ENCODE peak calls at places on chromosomes 12 and 14, in eight cellular contexts. S, J, A, D, U, F, Q and W are unnamed samples.
A peak's percentile ranks its signal among the peaks of the same experiment; 100 is the strongest.

GRCh38 chr14:68000516-68000915 is 180.9 kb downstream of the RAD51B start:
- DNase-seq in S (no peak), J (no peak), A (no peak), D (no peak), U (no peak), F (no peak), Q (no peak), W (no peak)

GRCh38 chr12:93908846-93909592 is 231.8 kb downstream of the CRADD start:
- DNase-seq in S (no peak), J (no peak), A (peak; percentile 51), D (peak; percentile 40), U (no peak), F (no peak), Q (peak; percentile 37), W (peak; percentile 16)

GRCh38 chr14:105859717-105860614 is 333.6 kb downstream of the TMEM121 start:
- DNase-seq in S (peak; percentile 60), J (no peak), A (peak; percentile 16), D (peak; percentile 11), U (peak; percentile 38), F (peak; percentile 1), Q (no peak), W (no peak)

GRCh38 chr12:113461666-113462065 is 10.0 kb downstream of the LHX5 start:
- DNase-seq in S (no peak), J (no peak), A (no peak), D (no peak), U (no peak), F (no peak), Q (no peak), W (no peak)

GRCh38 chr12:120388711-120389431 is 19.9 kb upstream of the MSI1 start:
- DNase-seq in S (no peak), J (no peak), A (no peak), D (no peak), U (no peak), F (no peak), Q (no peak), W (no peak)

GRCh38 chr14:75604979-75605825 is 26.8 kb downstream of the FLVCR2 start:
- DNase-seq in S (no peak), J (peak; percentile 58), A (no peak), D (peak; percentile 49), U (no peak), F (no peak), Q (peak; percentile 32), W (peak; percentile 59)

GRCh38 chr14:95023115-95023514 is 134.2 kb downstream of the DICER1 start:
- DNase-seq in S (no peak), J (no peak), A (no peak), D (no peak), U (no peak), F (no peak), Q (no peak), W (no peak)

GRCh38 chr12:72289633-72290032 is 17.5 kb downstream of the TRHDE start:
- DNase-seq in S (no peak), J (no peak), A (no peak), D (no peak), U (no peak), F (no peak), Q (no peak), W (no peak)

GRCh38 chr14:60101801-60102200 is 10.1 kb downstream of the PCNX4 start:
- DNase-seq in S (no peak), J (no peak), A (no peak), D (no peak), U (no peak), F (no peak), Q (no peak), W (no peak)
- H3K27ac ChIP-seq in S (peak overlapping the region; percentile 7), J (no peak overlapping the region), A (no peak overlapping the region), D (peak overlapping the region; percentile 45), U (no peak overlapping the region), F (no peak overlapping the region), Q (no peak overlapping the region), W (no peak overlapping the region)

GRCh38 chr12:130519-130918 is 64.0 kb downstream of the IQSEC3 start:
- DNase-seq in S (no peak), J (no peak), A (no peak), D (no peak), U (no peak), F (no peak), Q (no peak), W (no peak)

GRCh38 chr12:129001-129400 is 62.4 kb downstream of the IQSEC3 start:
- DNase-seq in S (no peak), J (no peak), A (no peak), D (no peak), U (no peak), F (no peak), Q (no peak), W (no peak)

GRCh38 chr12:135127-135526 is 68.6 kb downstream of the IQSEC3 start:
- DNase-seq in S (no peak), J (no peak), A (no peak), D (no peak), U (no peak), F (no peak), Q (no peak), W (no peak)

GRCh38 chr12:128079-128478 is 61.5 kb downstream of the IQSEC3 start:
- DNase-seq in S (no peak), J (no peak), A (no peak), D (no peak), U (no peak), F (no peak), Q (no peak), W (no peak)

DNA sequence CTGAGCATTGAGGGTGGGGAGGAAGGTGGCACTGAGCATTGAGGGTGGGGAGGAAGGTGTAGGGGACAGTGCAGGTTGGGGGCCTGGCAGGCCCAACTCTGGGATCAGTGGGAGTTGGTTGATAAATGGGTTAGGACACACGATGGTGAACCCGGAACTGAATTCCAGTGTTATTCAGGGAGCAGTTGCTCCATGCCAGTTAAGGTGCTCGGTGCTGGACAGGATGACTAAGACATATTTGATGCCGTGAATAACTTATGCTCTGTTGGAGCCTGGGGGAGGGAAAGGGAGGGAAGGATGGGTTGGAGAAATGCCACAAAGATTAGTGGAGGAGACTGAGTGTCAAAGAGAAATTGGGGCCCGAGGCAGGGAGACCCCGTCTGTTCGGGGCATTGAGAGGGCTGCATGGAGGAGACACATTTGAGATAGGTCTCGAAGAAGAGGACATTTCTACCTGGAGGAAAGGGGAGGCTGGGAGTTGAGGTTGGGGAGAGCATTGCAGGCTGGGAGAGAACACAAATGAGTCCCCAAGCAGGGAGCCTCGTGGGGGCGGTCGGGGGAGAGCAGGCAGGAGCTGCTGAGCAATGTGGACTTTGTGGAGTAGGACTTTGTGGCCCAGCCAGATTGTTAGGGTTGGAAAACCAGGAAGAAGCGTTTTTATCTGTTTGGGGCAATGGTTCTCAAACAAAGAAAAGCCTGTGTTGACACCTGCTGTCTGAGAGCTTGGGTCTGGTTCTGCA is 65.3 kb downstream of the IQSEC3 start:
- DNase-seq in S (no peak), J (no peak), A (no peak), D (no peak), U (no peak), F (no peak), Q (peak; percentile 41), W (no peak)
- TF ChIP-seq CTCF in S (no peak), J (no peak), A (no peak), D (no peak), U (no peak), F (no peak), Q (no peak), W (no peak)

GRCh38 chr14:59274991-59275391 is 86.5 kb downstream of the DAAM1 start:
- DNase-seq in S (peak; percentile 64), J (no peak), A (no peak), D (peak; percentile 41), U (no peak), F (peak; percentile 13), Q (no peak), W (no peak)

GRCh38 chr14:59273737-59274136 is 85.3 kb downstream of the DAAM1 start:
- DNase-seq in S (no peak), J (no peak), A (no peak), D (no peak), U (no peak), F (no peak), Q (no peak), W (no peak)

GRCh38 chr14:59277659-59278058 is 89.2 kb downstream of the DAAM1 start:
- DNase-seq in S (no peak), J (no peak), A (no peak), D (no peak), U (no peak), F (no peak), Q (no peak), W (no peak)

GRCh38 chr14:59276235-59276634 is 87.8 kb downstream of the DAAM1 start:
- DNase-seq in S (no peak), J (no peak), A (no peak), D (no peak), U (no peak), F (no peak), Q (no peak), W (no peak)

GRCh38 chr14:59275668-59276067 is 87.2 kb downstream of the DAAM1 start:
- DNase-seq in S (no peak), J (no peak), A (no peak), D (no peak), U (no peak), F (no peak), Q (no peak), W (peak; percentile 66)
- H3K4me3 ChIP-seq in S (no peak overlapping the region), J (no peak overlapping the region), A (no peak overlapping the region), D (no peak overlapping the region), U (no peak overlapping the region), F (no peak overlapping the region), Q (no peak overlapping the region), W (no peak overlapping the region)

DNA sequence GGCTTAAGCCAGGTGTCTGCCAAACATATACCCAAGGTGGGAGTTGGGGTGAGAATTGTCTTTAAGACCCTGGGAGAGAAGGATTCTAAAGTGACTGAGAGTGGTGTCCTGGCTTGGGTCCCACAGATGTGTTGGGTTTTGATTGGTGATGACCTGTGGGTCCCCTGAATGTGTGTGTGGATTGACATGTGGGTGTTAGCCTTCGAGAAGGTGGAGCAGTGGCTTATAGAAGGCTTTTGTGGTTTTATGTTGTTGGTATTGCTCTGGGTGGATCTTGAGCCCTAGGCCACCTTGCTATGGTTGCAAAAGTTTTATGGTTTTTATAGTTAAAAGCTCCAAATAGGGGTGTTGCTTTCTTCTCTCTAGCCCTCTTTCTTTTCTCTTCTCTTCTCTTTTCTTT is 29.7 kb downstream of the PLEKHG3 start:
- DNase-seq in S (no peak), J (no peak), A (no peak), D (no peak), U (no peak), F (no peak), Q (no peak), W (no peak)
- H3K27ac ChIP-seq in S (no peak overlapping the region), J (no peak overlapping the region), A (peak overlapping the region; percentile 48), D (no peak overlapping the region), U (peak overlapping the region; percentile 48), F (no peak overlapping the region), Q (no peak overlapping the region), W (no peak overlapping the region)

GRCh38 chr12:53755451-53756290 is 3.9 kb upstream of the CISTR start:
- DNase-seq in S (no peak), J (no peak), A (no peak), D (no peak), U (no peak), F (no peak), Q (no peak), W (no peak)
- TF ChIP-seq CTCF in S (no peak), J (no peak), A (no peak), D (no peak), U (no peak), F (no peak), Q (no peak), W (peak; percentile 19)

DNA sequence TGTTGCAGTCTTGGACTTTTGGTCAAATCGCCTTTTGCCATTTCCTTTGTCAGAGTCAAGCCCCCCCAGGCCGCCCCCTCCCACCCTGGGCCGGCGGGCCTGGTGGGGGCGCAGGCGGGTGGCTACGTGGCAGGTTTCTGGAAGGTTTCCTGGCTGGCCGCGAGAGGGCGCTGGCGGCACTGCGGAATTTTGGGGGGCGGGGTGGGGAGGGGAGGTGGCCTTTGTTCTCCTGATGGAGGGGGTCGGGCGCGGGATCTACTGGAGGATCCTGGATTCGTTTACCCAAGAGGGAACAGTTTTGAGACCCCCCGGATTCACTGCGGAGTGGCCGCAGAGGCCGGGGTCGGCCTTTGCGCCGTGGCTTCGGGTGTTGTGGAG is 1.2 kb downstream of the MEG3 start:
- DNase-seq in S (no peak), J (no peak), A (no peak), D (no peak), U (no peak), F (peak; percentile 42), Q (no peak), W (no peak)
- H3K4me3 ChIP-seq in S (peak overlapping the region; percentile 42), J (peak overlapping the region; percentile 39), A (no peak overlapping the region), D (peak overlapping the region; percentile 56), U (peak overlapping the region; percentile 65), F (peak overlapping the region; percentile 18), Q (no peak overlapping the region), W (peak overlapping the region; percentile 82)